ENCODE peak calls at places on chromosomes 13 and 19, in ten cellular contexts. W is anterior cingulate cortex; I is NCI-H146; Q is hypothalamus; B is T-cell; L is natural killer cell; T is EH; K is BE2C; Z is naive thymus-derived CD8-positive, alpha-beta T cell; E is CD8-positive, alpha-beta T cell. F is an unnamed sample.

GRCh38 chr19:8397746-8398721 is 7.9 kb downstream of the RAB11B start:
- DNase-seq in E (no peak), K (no peak), B (no peak), Z (no peak), Q (no peak), L (no peak), T (peak; percentile 13), W (no peak), I (no peak), F (no peak)

GRCh38 chr13:46614582-46614981 is 61.6 kb downstream of the LRCH1 start:
- DNase-seq in Q (no peak), B (no peak), T (no peak), I (no peak), Z (no peak), W (no peak), L (no peak), E (no peak), K (no peak), F (no peak)

GRCh38 chr13:27037571-27037970 is 134.0 kb downstream of the USP12 start:
- DNase-seq in I (peak; percentile 25), L (no peak), Z (no peak), B (no peak), E (no peak), W (no peak), T (no peak), K (no peak), Q (no peak), F (no peak)

GRCh38 chr19:9865732-9866627 is 30.9 kb downstream of the PIN1 start:
- DNase-seq in B (peak; percentile 62), K (no peak), I (peak; percentile 22), Z (peak; percentile 63), T (no peak), Q (no peak), E (peak; percentile 39), W (peak; percentile 20), L (peak; percentile 29), F (peak; percentile 68)

GRCh38 chr13:40440990-40441820 is 225.2 kb downstream of the FOXO1 start:
- DNase-seq in E (no peak), W (peak; percentile 65), L (no peak), I (no peak), Q (peak; percentile 60), B (no peak), T (no peak), Z (no peak), K (peak; percentile 21), F (no peak)

GRCh38 chr13:64052526-64052925 is 2636.9 kb upstream of the PCDH20 start:
- DNase-seq in Z (no peak), T (no peak), W (no peak), K (no peak), Q (no peak), I (no peak), E (no peak), B (no peak), L (no peak), F (no peak)

GRCh38 chr19:34925278-34925855 is 1.3 kb upstream of the ZNF30 start:
- DNase-seq in K (no peak), E (no peak), B (no peak), Q (no peak), I (no peak), Z (no peak), L (no peak), T (no peak), W (no peak), F (no peak)

GRCh38 chr13:30835442-30835841 is 70.6 kb upstream of the MEDAG start:
- DNase-seq in B (no peak), Z (no peak), I (no peak), T (peak; percentile 38), E (no peak), W (no peak), Q (no peak), K (no peak), L (no peak), F (no peak)

GRCh38 chr19:17873661-17874422 is 2.1 kb downstream of the SLC5A5 start:
- DNase-seq in E (peak; percentile 53), Q (no peak), Z (peak; percentile 59), W (no peak), T (peak; percentile 43), B (peak; percentile 66), K (peak; percentile 83), I (peak; percentile 74), L (peak; percentile 25), F (peak; percentile 69)

GRCh38 chr13:25200783-25201182 is 28.7 kb upstream of the AMER2 start:
- DNase-seq in I (no peak), E (no peak), K (no peak), B (no peak), L (no peak), T (no peak), Z (no peak), Q (no peak), W (no peak), F (no peak)

GRCh38 chr13:46571189-46571901 is 18.4 kb downstream of the LRCH1 start:
- DNase-seq in W (no peak), K (no peak), Z (no peak), B (no peak), T (peak; percentile 89), L (no peak), Q (no peak), E (no peak), I (no peak), F (no peak)

GRCh38 chr19:29843180-29844051 is 31.6 kb downstream of the CCNE1 start:
- DNase-seq in L (no peak), T (peak; percentile 25), W (no peak), E (no peak), I (no peak), B (no peak), K (no peak), Z (no peak), Q (no peak), F (peak; percentile 11)

GRCh38 chr19:11499890-11500420 is 5.7 kb downstream of the ZNF653 start:
- DNase-seq in W (no peak), I (no peak), T (no peak), Z (no peak), K (no peak), E (no peak), B (no peak), Q (no peak), L (no peak), F (no peak)

GRCh38 chr19:12331211-12331941 is 2.1 kb downstream of the ZNF563 start:
- DNase-seq in I (no peak), T (no peak), Q (no peak), L (no peak), W (no peak), B (peak; percentile 41), K (no peak), E (peak; percentile 11), Z (peak; percentile 20), F (peak; percentile 29)

GRCh38 chr13:35159041-35159440 is 217.0 kb downstream of the NBEA start:
- DNase-seq in T (no peak), Z (no peak), K (no peak), I (no peak), B (no peak), Q (no peak), W (no peak), E (no peak), L (no peak), F (no peak)

GRCh38 chr19:49843265-49843664 is 7.7 kb upstream of the PTOV1 start:
- DNase-seq in K (no peak), Q (no peak), T (no peak), W (no peak), Z (no peak), B (no peak), L (no peak), E (no peak), I (no peak), F (no peak)

GRCh38 chr19:7976461-7976860 is 29.0 kb downstream of the ELAVL1 start:
- DNase-seq in Z (no peak), W (no peak), E (no peak), L (no peak), B (no peak), T (no peak), K (no peak), Q (no peak), I (no peak), F (no peak)

GRCh38 chr19:49339364-49340068 is 4.3 kb downstream of the CD37 start:
- DNase-seq in K (peak; percentile 65), Q (peak; percentile 34), I (peak; percentile 26), E (no peak), L (no peak), Z (no peak), B (no peak), T (peak; percentile 83), W (peak; percentile 60), F (no peak)

GRCh38 chr13:113835461-113836274 is 28.2 kb downstream of the GAS6 start:
- DNase-seq in E (no peak), W (no peak), I (no peak), Q (no peak), B (no peak), L (no peak), T (peak; percentile 93), K (no peak), Z (no peak), F (no peak)

GRCh38 chr13:50576156-50576555 is 267.3 kb downstream of the DLEU7 start:
- DNase-seq in Z (no peak), T (no peak), Q (no peak), B (no peak), W (no peak), I (peak; percentile 86), E (no peak), L (no peak), K (no peak), F (no peak)

GRCh38 chr13:84812078-84812477 is 929.8 kb upstream of the SLITRK1 start:
- DNase-seq in K (peak; percentile 20), I (no peak), L (no peak), B (no peak), Z (no peak), E (no peak), T (no peak), W (no peak), Q (no peak), F (no peak)

GRCh38 chr13:71587778-71588177 is 279.2 kb downstream of the DACH1 start:
- DNase-seq in E (no peak), W (no peak), L (no peak), K (no peak), Z (no peak), Q (no peak), T (no peak), I (peak; percentile 9), B (no peak), F (no peak)

GRCh38 chr19:39401549-39402416 is 4.9 kb upstream of the ZFP36 start:
- DNase-seq in K (peak; percentile 38), Q (no peak), I (no peak), L (peak; percentile 83), B (peak; percentile 86), W (no peak), T (peak; percentile 65), E (peak; percentile 77), Z (peak; percentile 81), F (peak; percentile 87)

GRCh38 chr19:888615-889385 is 4.2 kb downstream of the MED16 start:
- DNase-seq in B (no peak), I (no peak), E (peak; percentile 62), W (no peak), T (no peak), Z (no peak), L (no peak), K (no peak), Q (no peak), F (peak; percentile 59)

GRCh38 chr13:34733720-34734119 is 208.3 kb upstream of the NBEA start:
- DNase-seq in Z (no peak), B (no peak), L (no peak), W (no peak), I (no peak), T (peak; percentile 12), Q (no peak), K (no peak), E (no peak), F (no peak)

GRCh38 chr13:95865080-95865597 is 188.1 kb downstream of the UGGT2 start:
- DNase-seq in B (no peak), W (no peak), T (no peak), E (no peak), Z (no peak), L (no peak), I (no peak), K (no peak), Q (no peak), F (no peak)

GRCh38 chr19:2488942-2489731 is 13.2 kb downstream of the GADD45B start:
- DNase-seq in W (peak; percentile 50), Q (no peak), E (no peak), I (peak; percentile 9), K (peak; percentile 77), L (no peak), Z (no peak), T (peak; percentile 71), B (no peak), F (no peak)

GRCh38 chr13:50380905-50381304 is 365.7 kb downstream of the KCNRG start:
- DNase-seq in Z (no peak), I (no peak), L (no peak), T (no peak), Q (no peak), K (no peak), E (no peak), W (no peak), B (no peak), F (no peak)

F was measured in CD4-positive, CD25-positive, alpha-beta regulatory T cell.